ENCODE peak calls at places on chromosome 14, in five cellular contexts. W is CD4-positive, CD25-positive, alpha-beta regulatory T cell; B is tibial artery; Z is GM23248; N is endothelial cell of umbilical vein. K is an unnamed sample. For H3K9me3, H3K4me1 and H3K27me3, the result is how much of the 10 kb centered on the place peaks cover.

GRCh38 chr14:49687942-49688700 is at the start of gene POLE2:
- DNase-seq in W (peak), B (peak), Z (peak), N (peak), K (peak)

GRCh38 chr14:101243587-101244338 is 317.5 kb upstream of the DIO3 start:
- DNase-seq in W (no peak), B (no peak), Z (no peak), N (no peak), K (no peak)

GRCh38 chr14:101774006-101774755 is 12.7 kb downstream of the PPP2R5C start:
- DNase-seq in W (no peak), B (no peak), Z (no peak), N (no peak), K (no peak)

GRCh38 chr14:99430491-99430890 is 50.2 kb downstream of the SETD3 start:
- DNase-seq in W (peak), B (no peak), Z (peak), N (peak), K (no peak)

GRCh38 chr14:60396718-60397343 is 89.0 kb downstream of the C14orf39 start:
- DNase-seq in W (no peak), B (no peak), Z (peak), N (no peak), K (peak)

GRCh38 chr14:91342243-91342760 is 75.3 kb downstream of the CCDC88C start:
- DNase-seq in W (no peak), B (no peak), Z (no peak), N (no peak), K (no peak)

GRCh38 chr14:52730708-52731111 is 744 bp downstream of the STYX start:
- DNase-seq in W (no peak), B (no peak), Z (peak), N (peak), K (peak)

GRCh38 chr14:45699451-45699850 is 446.4 kb upstream of the MIS18BP1 start:
- DNase-seq in W (no peak), B (no peak), Z (no peak), N (peak), K (peak)

GRCh38 chr14:98138666-98139065 is 1133.3 kb downstream of the BCL11B start:
- DNase-seq in W (peak), B (no peak), Z (peak), N (no peak), K (no peak)

GRCh38 chr14:61489932-61490331 is 168.6 kb downstream of the PRKCH start:
- DNase-seq in W (no peak), B (peak), Z (no peak), N (no peak), K (no peak)

GRCh38 chr14:63268746-63269145 is 50.0 kb downstream of the GPHB5 start:
- DNase-seq in W (no peak), B (no peak), Z (no peak), N (no peak), K (no peak)

GRCh38 chr14:45381091-45381490 is 128.1 kb upstream of the MIS18BP1 start:
- DNase-seq in W (no peak), B (no peak), Z (no peak), N (no peak), K (no peak)

GRCh38 chr14:61940669-61941420 is 178.6 kb downstream of the SNAPC1 start:
- DNase-seq in W (no peak), B (no peak), Z (no peak), N (no peak), K (peak)

GRCh38 chr14:62030387-62030786 is 268.2 kb downstream of the SNAPC1 start:
- DNase-seq in W (no peak), B (no peak), Z (no peak), N (no peak), K (no peak)

GRCh38 chr14:61510736-61511557 is 184.4 kb upstream of the HIF1A start:
- DNase-seq in W (no peak), B (no peak), Z (no peak), N (no peak), K (no peak)

GRCh38 chr14:88323520-88324199 is 591 bp upstream of the KCNK10 start:
- DNase-seq in W (no peak), B (no peak), Z (peak), N (no peak), K (no peak)

GRCh38 chr14:102262894-102263462 is 42.0 kb downstream of the MOK start:
- DNase-seq in W (no peak), B (no peak), Z (peak), N (peak), K (peak)

GRCh38 chr14:74299061-74299545 is 3.6 kb downstream of the ABCD4 start:
- DNase-seq in W (peak), B (no peak), Z (peak), N (peak), K (peak)

GRCh38 chr14:61438497-61438859 is 117.1 kb downstream of the PRKCH start:
- DNase-seq in W (peak), B (no peak), Z (no peak), N (no peak), K (no peak)

GRCh38 chr14:103872492-103873113 is 25.2 kb upstream of the PPP1R13B start:
- DNase-seq in W (no peak), B (no peak), Z (no peak), N (no peak), K (no peak)

GRCh38 chr14:74493343-74494261 is at the start of gene ISCA2:
- DNase-seq in W (peak), B (peak), Z (peak), N (peak), K (peak)

GRCh38 chr14:69002069-69002468 is 23.0 kb upstream of the ACTN1 start:
- DNase-seq in W (peak), B (no peak), Z (peak), N (no peak), K (no peak)

GRCh38 chr14:38944691-38945090 is 158.3 kb downstream of the SEC23A start:
- DNase-seq in W (no peak), B (no peak), Z (no peak), N (peak), K (no peak)

GRCh38 chr14:97077687-97078086 is 280.5 kb downstream of the VRK1 start:
- DNase-seq in W (no peak), B (no peak), Z (no peak), N (no peak), K (no peak)

GRCh38 chr14:52422650-52423356 is 108.7 kb downstream of the PTGER2 start:
- DNase-seq in W (peak), B (no peak), Z (no peak), N (no peak), K (no peak)

GRCh38 chr14:89365071-89365801 is 51.8 kb downstream of the FOXN3 start:
- DNase-seq in W (peak), B (peak), Z (no peak), N (no peak), K (no peak)

GRCh38 chr14:80213602-80214001 is 2.3 kb upstream of the DIO2 start:
- DNase-seq in W (peak), B (peak), Z (peak), N (peak), K (peak)

GRCh38 chr14:23984891-23985607 is 3.7 kb upstream of the DHRS4L2 start:
- DNase-seq in W (no peak), B (peak), Z (peak), N (no peak), K (peak)

GRCh38 chr14:50985816-50986396 is 41.6 kb upstream of the PYGL start:
- DNase-seq in W (no peak), B (no peak), Z (no peak), N (no peak), K (no peak)

GRCh38 chr14:52355016-52355430 is 40.9 kb downstream of the PTGER2 start:
- DNase-seq in W (no peak), B (no peak), Z (peak), N (no peak), K (peak)

GRCh38 chr14:26334288-26334687 is 263.5 kb downstream of the NOVA1 start:
- DNase-seq in W (no peak), B (no peak), Z (no peak), N (no peak), K (no peak)

GRCh38 chr14:55754471-55754870 is 174.5 kb downstream of the KTN1 start:
- DNase-seq in W (no peak), B (no peak), Z (no peak), N (no peak), K (no peak)

GRCh38 chr14:66746316-66747006 is 238.5 kb downstream of the GPHN start:
- DNase-seq in W (peak), B (no peak), Z (peak), N (peak), K (peak)

GRCh38 chr14:59919582-59920377 is at the start of gene LRRC9:
- DNase-seq in W (peak), B (no peak), Z (peak), N (no peak), K (peak)

GRCh38 chr14:74014299-74014698 is 4.8 kb downstream of the ENTPD5 start:
- DNase-seq in W (no peak), B (no peak), Z (no peak), N (no peak), K (no peak)

DNA sequence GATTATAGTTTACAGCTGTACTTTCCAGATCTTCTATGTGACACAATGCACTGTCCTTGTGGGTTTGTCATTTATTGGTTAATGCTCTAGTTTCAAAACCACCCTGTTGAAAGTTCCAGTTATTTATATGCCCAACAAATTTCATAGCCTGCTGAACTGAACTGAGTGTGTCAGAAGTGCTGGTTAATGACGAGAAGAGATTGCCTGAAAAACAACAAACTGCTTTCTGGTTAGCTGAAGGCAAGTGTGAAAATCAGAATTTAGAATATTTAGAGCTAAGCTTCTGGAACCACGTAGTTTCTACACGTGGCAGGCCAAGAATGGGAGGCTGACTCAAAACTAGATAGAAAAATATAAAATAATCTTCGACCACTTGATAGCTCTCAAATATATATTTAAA is 19.1 kb upstream of the RIN3 start:
- DNase-seq in W (no peak), B (no peak), Z (no peak), N (no peak), K (no peak)
- H3K9me3 ChIP-seq in W (under half), B (under half), Z (under half), N (under half), K (under half)

DNA sequence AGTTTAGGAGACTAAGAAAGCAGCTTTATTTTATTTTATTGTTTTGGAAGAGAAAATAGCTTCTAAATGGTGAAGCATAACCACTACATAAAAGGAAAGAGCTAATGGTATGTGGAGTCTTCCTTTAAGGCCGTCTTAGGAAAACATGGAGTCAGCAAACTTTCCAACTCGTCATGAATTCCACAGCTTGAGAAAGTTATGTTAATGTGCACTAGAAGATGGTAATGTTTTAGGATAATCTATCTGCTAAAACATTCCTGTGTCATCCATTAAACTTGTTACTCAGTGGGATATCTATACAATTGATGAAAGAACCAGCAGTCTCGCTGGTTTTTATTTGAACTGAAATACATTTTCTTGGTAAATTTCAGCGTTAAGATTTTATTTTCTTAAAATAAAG is 448.4 kb upstream of the SEL1L start:
- DNase-seq in W (no peak), B (no peak), Z (no peak), N (no peak), K (no peak)
- H3K4me1 ChIP-seq in W (under half), B (under half), Z (under half), N (under half), K (under half)

GRCh38 chr14:92880351-92880750 is 42.6 kb upstream of the CHGA start:
- DNase-seq in W (no peak), B (no peak), Z (peak), N (no peak), K (no peak)
- H3K27me3 ChIP-seq in W (under half), B (under half), Z (half or more), N (under half), K (under half)

GRCh38 chr14:35051796-35052195 is 5.7 kb downstream of the FAM177A1 start:
- DNase-seq in W (no peak), B (no peak), Z (no peak), N (no peak), K (peak)

GRCh38 chr14:35052637-35053036 is 6.6 kb downstream of the FAM177A1 start:
- DNase-seq in W (no peak), B (no peak), Z (no peak), N (no peak), K (no peak)

GRCh38 chr14:35046751-35047536 is 872 bp downstream of the FAM177A1 start:
- DNase-seq in W (peak), B (no peak), Z (peak), N (peak), K (peak)

GRCh38 chr14:35047961-35048513 is 2.0 kb downstream of the FAM177A1 start:
- DNase-seq in W (no peak), B (no peak), Z (no peak), N (no peak), K (no peak)

DNA sequence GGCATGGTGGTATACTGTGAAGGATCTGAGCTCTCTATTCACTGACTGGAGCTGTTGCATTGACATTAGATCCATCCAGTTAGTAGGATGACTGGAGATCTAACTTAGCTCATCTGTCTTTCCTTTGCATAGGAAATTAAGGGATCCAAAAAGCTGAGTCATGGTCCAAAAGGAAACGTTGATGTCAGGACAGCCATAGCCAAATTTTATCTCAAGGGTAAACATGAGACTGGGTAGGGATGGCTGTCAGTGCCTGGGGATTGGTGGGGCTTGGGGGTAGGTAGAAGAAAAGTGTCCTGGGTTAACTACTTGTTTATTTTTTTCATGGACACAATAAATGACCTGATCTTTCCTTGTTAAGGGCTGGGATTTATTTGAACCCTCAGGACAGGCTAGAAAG is 4.6 kb downstream of the FAM177A1 start:
- DNase-seq in W (no peak), B (no peak), Z (peak), N (peak), K (peak)
- H3K9me3 ChIP-seq in W (under half), B (under half), Z (under half), N (under half), K (under half)

DNA sequence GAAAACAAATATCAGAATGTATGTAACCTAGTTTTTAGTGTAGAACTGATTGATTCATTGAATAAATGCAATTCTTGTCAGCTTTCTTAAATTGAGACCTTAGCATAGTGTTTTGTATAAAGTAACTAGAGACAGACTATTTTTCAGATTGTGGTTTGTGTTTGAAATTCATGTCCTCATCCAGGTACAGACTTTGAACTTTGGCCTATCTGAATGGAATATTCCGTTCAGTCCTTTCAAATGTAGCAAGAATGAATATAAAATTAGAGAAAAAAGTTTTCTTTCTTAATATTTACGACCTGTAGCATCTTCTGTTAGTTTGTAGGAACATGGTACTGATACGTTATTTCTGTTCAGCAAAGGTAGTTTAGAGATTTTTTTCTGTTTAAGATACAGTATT is 378.4 kb upstream of the RGS6 start:
- DNase-seq in W (no peak), B (no peak), Z (no peak), N (no peak), K (no peak)
- H3K4me1 ChIP-seq in W (under half), B (under half), Z (under half), N (under half), K (under half)

DNA sequence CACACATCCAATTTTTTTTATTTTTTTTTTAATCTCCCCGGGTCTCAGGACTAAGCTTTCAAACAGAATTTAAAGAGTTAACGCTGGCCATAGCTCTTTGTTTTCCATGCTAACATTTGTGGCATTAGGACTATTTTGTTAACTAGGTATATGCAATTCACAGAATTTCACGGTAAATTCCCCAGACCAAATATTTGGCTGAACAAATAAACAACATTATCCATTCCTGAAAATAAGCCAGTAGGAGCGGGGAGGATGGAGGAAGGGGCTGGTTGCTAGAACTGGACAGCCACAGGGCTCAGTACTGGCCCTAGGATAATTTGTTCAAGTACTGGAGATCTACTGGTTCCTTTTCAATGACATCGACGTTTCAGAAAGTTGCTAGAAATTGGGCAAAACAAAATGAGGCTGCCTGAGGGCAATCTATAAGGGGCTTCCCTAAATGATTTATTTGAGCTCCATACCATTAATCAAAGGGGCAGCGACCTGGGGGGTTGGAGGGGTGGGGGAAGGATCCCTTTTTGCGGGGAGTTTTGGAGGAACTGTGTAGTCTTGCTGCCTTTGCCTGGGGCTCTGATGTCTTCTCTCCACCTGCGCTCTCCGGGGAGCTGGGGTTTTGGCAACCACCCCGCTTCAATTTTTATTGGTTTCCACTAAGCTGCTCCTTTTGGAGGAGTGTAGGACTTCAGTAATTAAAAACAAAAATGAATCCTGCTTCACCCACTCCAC is 9.0 kb downstream of the BMP4 start:
- DNase-seq in W (no peak), B (no peak), Z (no peak), N (peak), K (peak)
- H3K27me3 ChIP-seq in W (under half), B (under half), Z (under half), N (under half), K (half or more)

GRCh38 chr14:33219957-33220356 is 281.3 kb downstream of the NPAS3 start:
- DNase-seq in W (no peak), B (no peak), Z (no peak), N (no peak), K (no peak)
- H3K9me3 ChIP-seq in W (under half), B (under half), Z (under half), N (under half), K (under half)

GRCh38 chr14:64758711-64759554 is 54.7 kb downstream of the PLEKHG3 start:
- DNase-seq in W (no peak), B (no peak), Z (peak), N (peak), K (peak)

GRCh38 chr14:64758025-64758521 is 53.8 kb downstream of the PLEKHG3 start:
- DNase-seq in W (no peak), B (no peak), Z (peak), N (no peak), K (peak)

GRCh38 chr14:64755661-64756265 is 51.5 kb downstream of the PLEKHG3 start:
- DNase-seq in W (peak), B (no peak), Z (peak), N (no peak), K (peak)

GRCh38 chr14:64756712-64757111 is 52.5 kb downstream of the PLEKHG3 start:
- DNase-seq in W (no peak), B (no peak), Z (no peak), N (no peak), K (no peak)

GRCh38 chr14:64757601-64758000 is 53.4 kb downstream of the PLEKHG3 start:
- DNase-seq in W (no peak), B (no peak), Z (no peak), N (no peak), K (no peak)
- H3K4me1 ChIP-seq in W (half or more), B (half or more), Z (under half), N (under half), K (half or more)